ENCODE peak calls at places on chromosomes 4 and X, in five cellular contexts. Q is H1, I is SK-N-SH, N is HepG2, S is GM12878. B is an unnamed sample.

GRCh38 chr4:147583876-147584275 is 33.3 kb upstream of the TMEM184C start:
- DNase-seq in Q (no peak), I (no peak), N (no peak), S (no peak), B (no peak)

GRCh38 chrX:108298165-108298602 is 140.0 kb downstream of the COL4A6 start:
- DNase-seq in Q (no peak), I (no peak), N (peak; percentile 81), S (no peak), B (no peak)

GRCh38 chr4:11505225-11505971 is 76.7 kb upstream of the HS3ST1 start:
- DNase-seq in Q (no peak), I (no peak), N (no peak), S (no peak), B (no peak)

GRCh38 chr4:68463796-68464195 is 16.5 kb downstream of the TMPRSS11E start:
- DNase-seq in Q (no peak), I (no peak), N (no peak), S (no peak), B (no peak)

GRCh38 chr4:30924521-30924920 is 204.4 kb downstream of the PCDH7 start:
- DNase-seq in Q (no peak), I (no peak), N (no peak), S (no peak), B (no peak)

GRCh38 chr4:137819964-137820383 is 287.7 kb upstream of the PCDH18 start:
- DNase-seq in Q (peak; percentile 43), I (peak; percentile 9), N (peak; percentile 45), S (peak; percentile 1), B (no peak)

GRCh38 chrX:97310373-97310772 is 426.7 kb downstream of the RPA4 start:
- DNase-seq in Q (peak; percentile 29), I (no peak), N (no peak), S (no peak), B (no peak)

GRCh38 chr4:87243426-87244053 is 23.1 kb upstream of the KLHL8 start:
- DNase-seq in Q (no peak), I (no peak), N (no peak), S (no peak), B (no peak)

GRCh38 chr4:63919636-63920365 is 489.4 kb downstream of the TECRL start:
- DNase-seq in Q (no peak), I (no peak), N (no peak), S (no peak), B (no peak)

GRCh38 chrX:154140206-154140605 is 3.8 kb upstream of the OPN1LW start:
- DNase-seq in Q (no peak), I (no peak), N (no peak), S (no peak), B (no peak)

GRCh38 chrX:154135458-154136229 is 8.4 kb upstream of the OPN1LW start:
- DNase-seq in Q (no peak), I (no peak), N (no peak), S (no peak), B (no peak)

GRCh38 chrX:154140742-154141141 is 3.3 kb upstream of the OPN1LW start:
- DNase-seq in Q (no peak), I (no peak), N (no peak), S (no peak), B (no peak)

GRCh38 chrX:154138857-154139256 is 5.2 kb upstream of the OPN1LW start:
- DNase-seq in Q (no peak), I (no peak), N (peak; percentile 3), S (no peak), B (no peak)

GRCh38 chrX:154136627-154137161 is 7.3 kb upstream of the OPN1LW start:
- DNase-seq in Q (peak; percentile 33), I (peak; percentile 89), N (peak; percentile 45), S (no peak), B (peak; percentile 83)
- TF ChIP-seq YY1 in Q (no peak), I (no peak), N (peak; percentile 15), S (peak; percentile 20), B (peak; percentile 36)

DNA sequence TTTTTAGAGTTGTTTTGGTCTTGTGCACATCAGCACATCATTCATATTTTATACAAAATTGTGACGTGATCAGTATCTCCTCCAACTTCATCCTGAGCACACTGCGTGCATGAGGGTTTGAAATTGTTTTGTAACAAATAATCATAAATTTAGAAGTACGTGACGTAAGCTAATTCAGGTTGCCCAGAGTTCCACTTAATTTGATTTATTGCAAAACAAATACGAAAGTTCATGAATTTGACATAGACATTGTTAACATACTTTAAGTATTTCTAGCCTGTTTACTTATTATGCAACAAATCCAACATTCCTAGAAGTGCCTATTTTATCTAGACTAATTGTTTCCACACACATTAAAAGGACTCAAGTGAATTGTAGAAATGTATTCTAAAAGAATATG is 48.3 kb downstream of the MAP7D3 start:
- DNase-seq in Q (no peak), I (no peak), N (no peak), S (no peak), B (no peak)
- TF ChIP-seq RFX5 in Q (no peak), I (no peak), N (no peak), S (no peak), B (no peak)

GRCh38 chr4:10008208-10009005 is 12.9 kb downstream of the SLC2A9 start:
- DNase-seq in Q (no peak), I (peak; percentile 63), N (no peak), S (no peak), B (no peak)
- TF ChIP-seq YY1 in Q (no peak), I (no peak), N (no peak), S (no peak), B (no peak)

GRCh38 chr4:3074078-3074845 is at the start of the genes HTT and HTT-AS:
- DNase-seq in Q (peak; percentile 84), I (peak; percentile 99), N (peak; percentile 86), S (peak; percentile 68), B (peak; percentile 98)

GRCh38 chr4:3073158-3074077 is 920 bp downstream of the HTT-AS start:
- DNase-seq in Q (no peak), I (peak; percentile 59), N (peak; percentile 74), S (no peak), B (no peak)

GRCh38 chr4:3070709-3071500 is 3.4 kb downstream of the HTT-AS start:
- DNase-seq in Q (no peak), I (no peak), N (no peak), S (no peak), B (no peak)

GRCh38 chr4:3069661-3070199 is 4.6 kb downstream of the HTT-AS start:
- DNase-seq in Q (no peak), I (no peak), N (no peak), S (no peak), B (no peak)

DNA sequence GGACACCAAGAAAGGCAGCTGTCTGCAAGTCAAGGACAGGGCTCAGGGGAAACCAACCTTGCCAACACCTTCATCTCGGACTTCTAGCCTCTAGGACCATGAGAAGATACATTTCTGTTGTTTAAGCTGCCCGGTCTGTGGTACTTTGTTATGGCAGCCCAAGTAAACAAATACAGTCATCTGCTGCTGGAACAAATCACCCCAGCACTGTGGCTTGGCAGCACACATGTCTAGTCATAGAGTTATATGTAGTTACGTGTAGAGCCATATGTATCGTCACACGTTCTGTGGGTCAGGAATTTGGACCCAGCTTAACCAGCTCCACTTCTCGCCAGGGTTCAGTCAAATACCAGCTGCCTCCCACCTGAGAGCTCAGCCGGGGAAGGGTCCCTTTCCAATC is 2.5 kb downstream of the HTT-AS start:
- DNase-seq in Q (no peak), I (no peak), N (no peak), S (no peak), B (no peak)
- TF ChIP-seq RFX5 in Q (no peak), I (no peak), N (no peak), S (no peak), B (no peak)

GRCh38 chrX:46330513-46330912 is 214.7 kb downstream of the ZNF674 start:
- DNase-seq in Q (no peak), I (no peak), N (no peak), S (no peak), B (no peak)

GRCh38 chrX:46330981-46331380 is 214.2 kb downstream of the ZNF674 start:
- DNase-seq in Q (no peak), I (no peak), N (no peak), S (no peak), B (no peak)

GRCh38 chrX:46328133-46328532 is 217.1 kb downstream of the ZNF674 start:
- DNase-seq in Q (no peak), I (no peak), N (no peak), S (no peak), B (no peak)

DNA sequence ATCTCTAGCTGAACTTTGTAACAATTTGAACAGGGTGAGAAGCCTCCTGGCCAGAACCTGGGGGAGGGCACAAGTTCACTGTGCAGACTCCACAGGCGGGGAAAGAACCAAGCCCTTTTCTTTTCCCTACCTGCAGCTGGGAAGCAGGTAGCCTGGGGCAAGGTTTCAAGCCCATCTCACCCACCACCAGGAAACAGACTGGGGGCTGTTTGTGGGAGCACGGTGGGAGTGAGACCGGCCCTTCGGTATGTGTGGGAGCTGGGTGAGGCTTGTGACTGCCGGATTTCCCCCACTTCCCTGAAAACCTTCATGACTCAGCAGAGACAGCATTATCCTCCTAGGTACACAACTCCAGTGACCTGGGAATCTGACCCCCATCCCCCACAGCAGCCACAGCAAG is 211.7 kb downstream of the ZNF674 start:
- DNase-seq in Q (no peak), I (no peak), N (no peak), S (no peak), B (no peak)
- TF ChIP-seq YY1 in Q (no peak), I (no peak), N (no peak), S (no peak), B (no peak)

GRCh38 chrX:114095789-114096188 is 488.1 kb upstream of the HTR2C start:
- DNase-seq in Q (no peak), I (no peak), N (no peak), S (no peak), B (no peak)

GRCh38 chrX:114097411-114097810 is 486.5 kb upstream of the HTR2C start:
- DNase-seq in Q (no peak), I (no peak), N (no peak), S (no peak), B (no peak)

GRCh38 chrX:114097866-114098265 is 486.0 kb upstream of the HTR2C start:
- DNase-seq in Q (no peak), I (no peak), N (no peak), S (no peak), B (no peak)
- TF ChIP-seq RFX5 in Q (no peak), I (no peak), N (no peak), S (no peak), B (no peak)

GRCh38 chr4:126209117-126209516 is 894.4 kb downstream of the FAT4 start:
- DNase-seq in Q (no peak), I (no peak), N (no peak), S (no peak), B (no peak)
- TF ChIP-seq YY1 in Q (no peak), I (no peak), N (no peak), S (no peak), B (no peak)

GRCh38 chr4:82044141-82044993 is 329.4 kb downstream of the HNRNPD start:
- DNase-seq in Q (peak; percentile 41), I (peak; percentile 34), N (no peak), S (no peak), B (no peak)

GRCh38 chr4:82045267-82045666 is 328.5 kb downstream of the HNRNPD start:
- DNase-seq in Q (no peak), I (no peak), N (no peak), S (no peak), B (no peak)

GRCh38 chr4:82043809-82044137 is 330.0 kb downstream of the HNRNPD start:
- DNase-seq in Q (no peak), I (peak; percentile 3), N (no peak), S (no peak), B (no peak)

GRCh38 chr4:82042042-82042441 is 331.7 kb downstream of the HNRNPD start:
- DNase-seq in Q (no peak), I (no peak), N (no peak), S (no peak), B (no peak)

GRCh38 chr4:82043081-82043808 is 330.5 kb downstream of the HNRNPD start:
- DNase-seq in Q (no peak), I (no peak), N (peak; percentile 81), S (no peak), B (peak; percentile 24)
- TF ChIP-seq RFX5 in Q (no peak), I (no peak), N (no peak), S (no peak), B (no peak)

B was measured in K562.